ENCODE peak calls at places on chromosomes 7 and 10, in ten cellular contexts. P is mucosa of descending colon; H is cardiac fibroblast; W is pancreas; N is mammary epithelial cell; K is osteocyte; B is CD4-positive, alpha-beta T cell; L is Panc1; O is GM23338; J is breast epithelium. C is an unnamed sample.

GRCh38 chr7:83832009-83832408 is 183.1 kb upstream of the SEMA3E start:
- DNase-seq in P (no peak), H (no peak), W (no peak), N (no peak), K (no peak), B (no peak), L (no peak), O (no peak), J (no peak), C (no peak)

GRCh38 chr7:147547252-147547897 is 1043.2 kb upstream of the C7orf33 start:
- DNase-seq in P (peak), H (peak), W (no peak), N (peak), K (no peak), B (no peak), L (no peak), O (peak), J (no peak), C (no peak)

GRCh38 chr10:95467162-95467599 is 94.0 kb downstream of the SORBS1 start:
- DNase-seq in P (peak), H (no peak), W (peak), N (peak), K (no peak), B (no peak), L (no peak), O (peak), J (peak), C (no peak)

GRCh38 chr10:95447733-95448132 is 113.4 kb downstream of the SORBS1 start:
- DNase-seq in P (no peak), H (peak), W (no peak), N (no peak), K (no peak), B (no peak), L (no peak), O (no peak), J (no peak), C (no peak)

GRCh38 chr7:22859676-22860290 is 37.1 kb upstream of the TOMM7 start:
- DNase-seq in P (no peak), H (peak), W (no peak), N (peak), K (no peak), B (no peak), L (no peak), O (no peak), J (no peak), C (no peak)

GRCh38 chr10:78868456-78868855 is 200.3 kb upstream of the ZMIZ1 start:
- DNase-seq in P (no peak), H (no peak), W (no peak), N (no peak), K (no peak), B (no peak), L (no peak), O (no peak), J (no peak), C (no peak)

GRCh38 chr10:52400564-52400963 is 86.5 kb downstream of the DKK1 start:
- DNase-seq in P (no peak), H (peak), W (no peak), N (peak), K (no peak), B (no peak), L (no peak), O (no peak), J (no peak), C (no peak)

GRCh38 chr10:122524811-122525210 is 35.7 kb upstream of the DMBT1 start:
- DNase-seq in P (no peak), H (no peak), W (no peak), N (no peak), K (no peak), B (no peak), L (no peak), O (no peak), J (no peak), C (no peak)

GRCh38 chr10:96833220-96834001 is 1.3 kb downstream of the LCOR start:
- DNase-seq in P (no peak), H (peak), W (peak), N (peak), K (no peak), B (no peak), L (no peak), O (peak), J (no peak), C (no peak)

GRCh38 chr10:79129361-79129997 is 60.7 kb downstream of the ZMIZ1 start:
- DNase-seq in P (no peak), H (peak), W (no peak), N (no peak), K (no peak), B (no peak), L (no peak), O (peak), J (no peak), C (no peak)

GRCh38 chr10:14259696-14260595 is 70.8 kb downstream of the FRMD4A start:
- DNase-seq in P (no peak), H (peak), W (no peak), N (no peak), K (peak), B (no peak), L (no peak), O (no peak), J (no peak), C (peak)

GRCh38 chr7:92833766-92834605 is 2.4 kb downstream of the CDK6 start:
- DNase-seq in P (peak), H (peak), W (peak), N (peak), K (peak), B (peak), L (no peak), O (peak), J (peak), C (no peak)

GRCh38 chr7:37944737-37945054 is 24.3 kb downstream of the EPDR1 start:
- DNase-seq in P (no peak), H (no peak), W (no peak), N (no peak), K (no peak), B (no peak), L (no peak), O (no peak), J (no peak), C (no peak)

GRCh38 chr7:101241015-101241363 is 3.4 kb upstream of the CLDN15 start:
- DNase-seq in P (no peak), H (peak), W (no peak), N (no peak), K (no peak), B (no peak), L (no peak), O (no peak), J (no peak), C (no peak)

GRCh38 chr10:130080461-130080814 is 30.2 kb downstream of the C10orf143 start:
- DNase-seq in P (no peak), H (no peak), W (peak), N (no peak), K (no peak), B (no peak), L (no peak), O (no peak), J (no peak), C (no peak)

GRCh38 chr10:126073606-126074005 is 177.2 kb downstream of the FANK1 start:
- DNase-seq in P (no peak), H (peak), W (no peak), N (peak), K (no peak), B (no peak), L (no peak), O (no peak), J (no peak), C (no peak)

GRCh38 chr7:108204281-108204796 is 74.2 kb upstream of the LAMB4 start:
- DNase-seq in P (no peak), H (no peak), W (no peak), N (no peak), K (no peak), B (no peak), L (no peak), O (no peak), J (no peak), C (no peak)

GRCh38 chr7:85262891-85263290 is 76.0 kb upstream of the SEMA3D start:
- DNase-seq in P (no peak), H (no peak), W (no peak), N (peak), K (no peak), B (no peak), L (no peak), O (no peak), J (no peak), C (no peak)

GRCh38 chr7:112302566-112302965 is 96.1 kb downstream of the ZNF277 start:
- DNase-seq in P (no peak), H (no peak), W (no peak), N (no peak), K (no peak), B (no peak), L (no peak), O (no peak), J (no peak), C (no peak)

GRCh38 chr10:101226888-101227736 is 2.2 kb downstream of the LBX1 start:
- DNase-seq in P (no peak), H (no peak), W (no peak), N (no peak), K (no peak), B (no peak), L (no peak), O (peak), J (no peak), C (no peak)

GRCh38 chr10:79059859-79060379 is 8.8 kb upstream of the ZMIZ1 start:
- DNase-seq in P (peak), H (no peak), W (peak), N (no peak), K (no peak), B (no peak), L (no peak), O (no peak), J (no peak), C (no peak)

GRCh38 chr7:155452505-155453295 is 5.2 kb upstream of the EN2 start:
- DNase-seq in P (no peak), H (no peak), W (no peak), N (no peak), K (no peak), B (no peak), L (no peak), O (no peak), J (no peak), C (no peak)

GRCh38 chr10:131934769-131935168 is 34.0 kb downstream of the PPP2R2D start:
- DNase-seq in P (no peak), H (no peak), W (peak), N (no peak), K (no peak), B (no peak), L (no peak), O (no peak), J (no peak), C (no peak)

GRCh38 chr10:52387744-52388143 is 73.7 kb downstream of the DKK1 start:
- DNase-seq in P (no peak), H (peak), W (no peak), N (peak), K (no peak), B (no peak), L (no peak), O (peak), J (no peak), C (no peak)

GRCh38 chr7:128097211-128097731 is 66.0 kb upstream of the LRRC4 start:
- DNase-seq in P (no peak), H (no peak), W (no peak), N (no peak), K (no peak), B (no peak), L (no peak), O (no peak), J (no peak), C (no peak)

GRCh38 chr7:101953248-101953819 is 135.9 kb downstream of the CUX1 start:
- DNase-seq in P (no peak), H (peak), W (no peak), N (no peak), K (no peak), B (no peak), L (no peak), O (no peak), J (no peak), C (peak)

GRCh38 chr7:41297167-41297566 is 405.7 kb downstream of the INHBA start:
- DNase-seq in P (no peak), H (no peak), W (no peak), N (no peak), K (no peak), B (no peak), L (no peak), O (peak), J (no peak), C (no peak)

GRCh38 chr10:89867964-89868363 is 166.6 kb downstream of the KIF20B start:
- DNase-seq in P (no peak), H (peak), W (no peak), N (peak), K (no peak), B (no peak), L (no peak), O (no peak), J (no peak), C (no peak)

GRCh38 chr10:120818301-120818700 is 32.9 kb upstream of the WDR11 start:
- DNase-seq in P (no peak), H (no peak), W (no peak), N (no peak), K (no peak), B (no peak), L (no peak), O (peak), J (no peak), C (no peak)

GRCh38 chr7:114414151-114415053 is at the start of gene FOXP2:
- DNase-seq in P (no peak), H (peak), W (no peak), N (no peak), K (no peak), B (no peak), L (no peak), O (no peak), J (no peak), C (no peak)

GRCh38 chr10:90276894-90277447 is 575.6 kb downstream of the KIF20B start:
- DNase-seq in P (no peak), H (peak), W (no peak), N (no peak), K (no peak), B (no peak), L (no peak), O (no peak), J (no peak), C (no peak)

GRCh38 chr7:2451171-2452073 is 24.8 kb downstream of the GRIFIN start:
- DNase-seq in P (peak), H (peak), W (peak), N (peak), K (peak), B (peak), L (peak), O (peak), J (peak), C (no peak)

GRCh38 chr10:102776779-102777417 is 33.1 kb downstream of the WBP1L start:
- DNase-seq in P (no peak), H (peak), W (no peak), N (peak), K (peak), B (no peak), L (no peak), O (peak), J (peak), C (peak)

GRCh38 chr7:46774515-46774914 is 807.4 kb downstream of the TNS3 start:
- DNase-seq in P (no peak), H (peak), W (no peak), N (no peak), K (no peak), B (no peak), L (no peak), O (no peak), J (no peak), C (no peak)

GRCh38 chr7:123709525-123709924 is 39.3 kb downstream of the WASL start:
- DNase-seq in P (no peak), H (peak), W (no peak), N (no peak), K (no peak), B (no peak), L (no peak), O (no peak), J (no peak), C (no peak)

GRCh38 chr7:6526997-6527378 is 24.3 kb downstream of the GRID2IP start:
- DNase-seq in P (no peak), H (no peak), W (no peak), N (no peak), K (no peak), B (no peak), L (no peak), O (no peak), J (no peak), C (no peak)

GRCh38 chr7:18364403-18364795 is 131.2 kb upstream of the HDAC9 start:
- DNase-seq in P (no peak), H (no peak), W (no peak), N (no peak), K (no peak), B (no peak), L (no peak), O (no peak), J (no peak), C (no peak)

DNA sequence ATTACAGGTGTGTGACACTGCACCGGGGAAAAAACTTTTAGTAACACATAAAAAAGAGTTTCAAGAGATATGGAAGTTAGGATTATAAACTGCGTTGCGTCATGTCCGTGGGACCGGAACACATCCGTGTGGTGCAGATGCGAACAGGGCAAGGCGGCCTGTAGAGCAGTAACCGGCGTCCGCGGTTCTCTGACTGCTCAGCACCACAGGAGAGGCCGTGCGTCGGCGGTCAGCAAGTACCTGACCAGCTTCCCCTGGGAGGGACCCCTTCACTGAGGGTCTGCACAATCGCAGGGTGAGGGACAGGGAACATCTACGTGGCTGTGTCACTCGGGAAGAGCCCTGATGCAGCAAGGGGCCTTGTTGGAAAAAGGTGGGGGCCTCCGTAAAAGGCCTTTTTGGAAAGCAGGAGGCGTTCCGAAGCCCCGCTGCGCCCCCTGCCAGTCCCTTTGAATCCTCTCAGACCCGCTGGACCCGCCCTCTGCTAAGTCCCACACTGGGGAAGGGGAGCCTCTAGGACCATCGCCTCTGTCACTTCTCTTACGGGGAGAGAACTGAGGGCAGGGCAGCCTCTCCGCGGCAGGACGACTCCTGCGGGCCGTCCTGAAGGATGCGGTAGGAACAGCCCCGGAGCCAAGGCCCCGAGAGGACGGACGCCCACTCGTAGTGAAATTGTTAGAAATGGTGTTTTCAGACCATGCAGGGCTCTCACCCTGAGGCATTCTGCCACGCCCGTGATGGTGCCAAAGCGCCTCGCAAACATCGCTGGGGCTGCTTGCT is 771.6 kb upstream of the COBL start:
- DNase-seq in P (no peak), H (no peak), W (no peak), N (no peak), K (no peak), B (no peak), L (no peak), O (peak), J (no peak), C (no peak)
- TF ChIP-seq CTCF in P (no peak), H (no peak), W (no peak), N (no peak), K (no peak), B (no peak), L (peak), O (peak), J (no peak), C (no peak)

DNA sequence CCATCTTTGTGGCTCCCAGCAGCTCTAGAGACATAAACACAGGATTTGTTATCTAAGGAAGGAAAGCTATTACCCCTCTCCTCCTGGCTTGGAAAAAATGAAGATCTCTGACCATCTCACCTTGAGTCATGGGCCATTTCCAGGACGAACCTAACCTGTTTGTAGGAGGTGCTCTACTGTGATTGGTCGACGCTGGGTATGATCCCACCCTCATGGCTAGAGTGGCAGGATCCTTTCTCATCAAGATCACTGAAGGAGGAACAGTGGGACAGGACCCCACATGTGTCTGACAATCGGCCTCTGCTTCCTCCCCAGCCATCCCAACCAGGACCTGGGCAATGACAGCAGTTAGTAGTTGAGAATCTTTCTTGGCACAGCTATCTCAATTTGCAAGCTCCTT is 144.1 kb downstream of the EMX2 start:
- DNase-seq in P (no peak), H (no peak), W (no peak), N (no peak), K (no peak), B (no peak), L (no peak), O (peak), J (no peak), C (no peak)
- TF ChIP-seq CTCF in P (no peak), H (no peak), W (no peak), N (no peak), K (no peak), B (no peak), L (no peak), O (no peak), J (no peak), C (no peak)

DNA sequence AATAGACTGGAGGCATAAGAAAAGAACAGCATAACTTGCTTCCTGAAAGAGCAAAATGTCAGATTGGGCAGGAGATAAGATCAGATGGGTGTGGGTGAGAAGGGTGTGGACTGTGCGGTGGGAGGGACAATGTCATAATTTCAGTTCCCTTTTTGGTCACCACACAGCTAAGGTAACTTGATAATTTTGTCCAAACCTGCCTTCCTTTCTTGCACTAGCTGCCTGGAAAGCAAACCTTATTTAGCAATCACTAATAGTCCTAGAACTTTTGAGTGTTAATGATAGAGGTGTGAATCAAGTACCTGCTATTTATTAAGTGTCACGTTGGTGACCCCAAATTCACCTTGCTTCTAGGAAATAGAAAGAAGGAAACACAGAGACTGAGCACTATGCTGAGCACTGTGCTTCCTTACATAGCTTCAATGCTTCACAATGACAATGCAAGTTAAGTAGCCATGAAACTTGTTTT is 72.4 kb upstream of the SP4 start:
- DNase-seq in P (no peak), H (no peak), W (no peak), N (no peak), K (no peak), B (no peak), L (no peak), O (no peak), J (no peak), C (no peak)
- TF ChIP-seq CTCF in P (no peak), H (no peak), W (no peak), N (no peak), K (no peak), B (no peak), L (no peak), O (no peak), J (no peak), C (no peak)

GRCh38 chr10:29926649-29927048 is 132.7 kb downstream of the JCAD start:
- DNase-seq in P (no peak), H (peak), W (no peak), N (peak), K (no peak), B (no peak), L (no peak), O (peak), J (peak), C (peak)
- TF ChIP-seq CTCF in P (no peak), H (peak), W (no peak), N (peak), K (peak), B (no peak), L (no peak), O (peak), J (peak), C (peak)

GRCh38 chr7:149075286-149075685 is 15.2 kb downstream of the ZNF786 start:
- DNase-seq in P (no peak), H (no peak), W (no peak), N (no peak), K (no peak), B (no peak), L (no peak), O (no peak), J (no peak), C (no peak)
- TF ChIP-seq CTCF in P (no peak), H (no peak), W (no peak), N (no peak), K (no peak), B (no peak), L (no peak), O (no peak), J (no peak), C (no peak)

GRCh38 chr10:61478621-61479312 is 25.6 kb upstream of the TMEM26 start:
- DNase-seq in P (no peak), H (peak), W (no peak), N (no peak), K (no peak), B (no peak), L (no peak), O (peak), J (no peak), C (no peak)
- TF ChIP-seq CTCF in P (no peak), H (no peak), W (no peak), N (peak), K (peak), B (no peak), L (peak), O (no peak), J (no peak), C (peak)

C was measured in AG09309.